ENCODE peak calls at places on chromosome 15, in four cellular contexts. G is posterior cingulate gyrus; W is ACHN; U is NK-92 treated with Interleukin-12 subunit alpha and Interleukin-12 subunit beta, amount 100 ng/mL, for 24 hours. K is an unnamed sample.
A peak's percentile ranks its signal among the peaks of the same experiment; 100 is the strongest.

GRCh38 chr15:75731248-75732100 is 18.8 kb upstream of the CSPG4 start:
- DNase-seq in G (no peak), W (no peak), U (no peak), K (no peak)

GRCh38 chr15:75455424-75455981 is 4.0 kb upstream of the SIN3A start:
- DNase-seq in W (peak; percentile 71), U (peak; percentile 77), G (peak; percentile 85), K (peak; percentile 79)

GRCh38 chr15:78624651-78625590 is 4.1 kb upstream of the CHRNA3 start:
- DNase-seq in W (no peak), U (no peak), G (no peak), K (no peak)

GRCh38 chr15:58203537-58203936 is 65.4 kb downstream of the AQP9 start:
- DNase-seq in G (no peak), W (no peak), U (no peak), K (no peak)

GRCh38 chr15:88882745-88883144 is 12.6 kb downstream of the HAPLN3 start:
- DNase-seq in U (no peak), G (no peak), W (no peak), K (no peak)

GRCh38 chr15:60993008-60993407 is 236.1 kb downstream of the RORA start:
- DNase-seq in W (no peak), G (no peak), U (no peak), K (no peak)

GRCh38 chr15:81945014-81945615 is 100.7 kb downstream of the MEX3B start:
- DNase-seq in W (no peak), U (no peak), G (no peak), K (no peak)

GRCh38 chr15:81955709-81956108 is 90.1 kb downstream of the MEX3B start:
- DNase-seq in U (no peak), G (no peak), W (no peak), K (no peak)

GRCh38 chr15:95874625-95875024 is 455.9 kb upstream of the NR2F2 start:
- DNase-seq in G (no peak), U (no peak), W (no peak), K (no peak)

GRCh38 chr15:60507596-60508424 is 28.9 kb upstream of the ICE2 start:
- DNase-seq in W (peak; percentile 63), U (peak; percentile 29), G (peak; percentile 23), K (peak; percentile 19)

GRCh38 chr15:82043726-82044372 is 2.0 kb downstream of the MEX3B start:
- DNase-seq in W (no peak), U (no peak), G (no peak), K (no peak)

GRCh38 chr15:61064653-61065052 is 164.4 kb downstream of the RORA start:
- DNase-seq in W (no peak), U (no peak), G (no peak), K (no peak)

GRCh38 chr15:73936181-73936580 is 9.9 kb downstream of the LOXL1 start:
- DNase-seq in W (peak; percentile 22), G (no peak), U (no peak), K (no peak)

K was measured in T-helper 22 cell.